ENCODE peak calls at places on chromosomes 12 and 14, in nine cellular contexts. One of them, this sample, is unnamed.

GRCh38 chr12:72570601-72571000 is 298.4 kb downstream of the TRHDE start:
- DNase-seq in A549: peak; percentile 36
- DNase-seq in glutamatergic neuron: peak; percentile 60
- DNase-seq in AG04449: no peak
- DNase-seq in fibroblast of pulmonary artery: no peak
- DNase-seq in lung: no peak
- DNase-seq in choroid plexus epithelial cell: no peak
- DNase-seq in AG04450: no peak
- DNase-seq in nephron progenitor cell: peak; percentile 28
- DNase-seq in this sample: no peak

GRCh38 chr14:72243894-72244293 is 311.7 kb downstream of the RGS6 start:
- DNase-seq in A549: no peak
- DNase-seq in glutamatergic neuron: no peak
- DNase-seq in AG04449: no peak
- DNase-seq in fibroblast of pulmonary artery: no peak
- DNase-seq in lung: no peak
- DNase-seq in choroid plexus epithelial cell: no peak
- DNase-seq in AG04450: no peak
- DNase-seq in nephron progenitor cell: no peak
- DNase-seq in this sample: no peak

GRCh38 chr14:49984419-49984818 is 91.5 kb downstream of the ARF6 start:
- DNase-seq in A549: no peak
- DNase-seq in glutamatergic neuron: no peak
- DNase-seq in AG04449: no peak
- DNase-seq in fibroblast of pulmonary artery: no peak
- DNase-seq in lung: no peak
- DNase-seq in choroid plexus epithelial cell: peak; percentile 67
- DNase-seq in AG04450: no peak
- DNase-seq in nephron progenitor cell: no peak
- DNase-seq in this sample: no peak

GRCh38 chr12:26822051-26822450 is 10.9 kb downstream of the ITPR2 start:
- DNase-seq in A549: no peak
- DNase-seq in glutamatergic neuron: no peak
- DNase-seq in AG04449: no peak
- DNase-seq in fibroblast of pulmonary artery: no peak
- DNase-seq in lung: no peak
- DNase-seq in choroid plexus epithelial cell: no peak
- DNase-seq in AG04450: no peak
- DNase-seq in nephron progenitor cell: no peak
- DNase-seq in this sample: no peak

GRCh38 chr12:108701779-108702435 is 29.4 kb downstream of the CORO1C start:
- DNase-seq in A549: no peak
- DNase-seq in glutamatergic neuron: no peak
- DNase-seq in AG04449: no peak
- DNase-seq in fibroblast of pulmonary artery: peak; percentile 79
- DNase-seq in lung: no peak
- DNase-seq in choroid plexus epithelial cell: peak; percentile 85
- DNase-seq in AG04450: no peak
- DNase-seq in nephron progenitor cell: no peak
- DNase-seq in this sample: peak; percentile 19

GRCh38 chr12:113247123-113248045 is 26.1 kb downstream of the TPCN1 start:
- DNase-seq in A549: no peak
- DNase-seq in glutamatergic neuron: no peak
- DNase-seq in AG04449: no peak
- DNase-seq in fibroblast of pulmonary artery: no peak
- DNase-seq in lung: no peak
- DNase-seq in choroid plexus epithelial cell: peak; percentile 49
- DNase-seq in AG04450: no peak
- DNase-seq in nephron progenitor cell: no peak
- DNase-seq in this sample: no peak

GRCh38 chr14:99132821-99133562 is 139.0 kb downstream of the BCL11B start:
- DNase-seq in A549: no peak
- DNase-seq in glutamatergic neuron: no peak
- DNase-seq in AG04449: no peak
- DNase-seq in fibroblast of pulmonary artery: no peak
- DNase-seq in lung: peak; percentile 13
- DNase-seq in choroid plexus epithelial cell: no peak
- DNase-seq in AG04450: no peak
- DNase-seq in nephron progenitor cell: no peak
- DNase-seq in this sample: no peak

GRCh38 chr12:74945771-74946198 is 263.9 kb downstream of the KCNC2 start:
- DNase-seq in A549: peak; percentile 73
- DNase-seq in glutamatergic neuron: no peak
- DNase-seq in AG04449: no peak
- DNase-seq in fibroblast of pulmonary artery: no peak
- DNase-seq in lung: no peak
- DNase-seq in choroid plexus epithelial cell: no peak
- DNase-seq in AG04450: no peak
- DNase-seq in nephron progenitor cell: no peak
- DNase-seq in this sample: no peak

GRCh38 chr12:6425588-6426531 is 18.9 kb upstream of the CD27 start:
- DNase-seq in A549: peak; percentile 40
- DNase-seq in glutamatergic neuron: no peak
- DNase-seq in AG04449: no peak
- DNase-seq in fibroblast of pulmonary artery: no peak
- DNase-seq in lung: no peak
- DNase-seq in choroid plexus epithelial cell: no peak
- DNase-seq in AG04450: no peak
- DNase-seq in nephron progenitor cell: no peak
- DNase-seq in this sample: no peak

GRCh38 chr12:112868459-112869041 is 38.2 kb upstream of the OAS1 start:
- DNase-seq in A549: no peak
- DNase-seq in glutamatergic neuron: no peak
- DNase-seq in AG04449: no peak
- DNase-seq in fibroblast of pulmonary artery: no peak
- DNase-seq in lung: no peak
- DNase-seq in choroid plexus epithelial cell: no peak
- DNase-seq in AG04450: no peak
- DNase-seq in nephron progenitor cell: peak; percentile 26
- DNase-seq in this sample: peak; percentile 45

GRCh38 chr12:72011374-72011773 is 72.7 kb downstream of the TPH2 start:
- DNase-seq in A549: no peak
- DNase-seq in glutamatergic neuron: no peak
- DNase-seq in AG04449: no peak
- DNase-seq in fibroblast of pulmonary artery: peak; percentile 11
- DNase-seq in lung: no peak
- DNase-seq in choroid plexus epithelial cell: peak; percentile 32
- DNase-seq in AG04450: no peak
- DNase-seq in nephron progenitor cell: no peak
- DNase-seq in this sample: peak; percentile 9

GRCh38 chr14:24083462-24083861 is 10.6 kb upstream of the PCK2 start:
- DNase-seq in A549: no peak
- DNase-seq in glutamatergic neuron: no peak
- DNase-seq in AG04449: no peak
- DNase-seq in fibroblast of pulmonary artery: no peak
- DNase-seq in lung: no peak
- DNase-seq in choroid plexus epithelial cell: no peak
- DNase-seq in AG04450: no peak
- DNase-seq in nephron progenitor cell: no peak
- DNase-seq in this sample: no peak

GRCh38 chr12:89369166-89369565 is 16.9 kb upstream of the DUSP6 start:
- DNase-seq in A549: no peak
- DNase-seq in glutamatergic neuron: no peak
- DNase-seq in AG04449: no peak
- DNase-seq in fibroblast of pulmonary artery: no peak
- DNase-seq in lung: no peak
- DNase-seq in choroid plexus epithelial cell: no peak
- DNase-seq in AG04450: no peak
- DNase-seq in nephron progenitor cell: no peak
- DNase-seq in this sample: no peak

GRCh38 chr14:101945171-101945570 is 19.2 kb upstream of the DYNC1H1 start:
- DNase-seq in A549: no peak
- DNase-seq in glutamatergic neuron: no peak
- DNase-seq in AG04449: no peak
- DNase-seq in fibroblast of pulmonary artery: no peak
- DNase-seq in lung: no peak
- DNase-seq in choroid plexus epithelial cell: no peak
- DNase-seq in AG04450: no peak
- DNase-seq in nephron progenitor cell: no peak
- DNase-seq in this sample: no peak

GRCh38 chr12:55727643-55728184 is 1.1 kb downstream of the CD63 start:
- DNase-seq in A549: peak; percentile 41
- DNase-seq in glutamatergic neuron: no peak
- DNase-seq in AG04449: no peak
- DNase-seq in fibroblast of pulmonary artery: peak; percentile 69
- DNase-seq in lung: peak; percentile 81
- DNase-seq in choroid plexus epithelial cell: peak; percentile 65
- DNase-seq in AG04450: no peak
- DNase-seq in nephron progenitor cell: no peak
- DNase-seq in this sample: peak; percentile 43

GRCh38 chr12:24728366-24728765 is 220.5 kb downstream of the BCAT1 start:
- DNase-seq in A549: peak; percentile 14
- DNase-seq in glutamatergic neuron: no peak
- DNase-seq in AG04449: no peak
- DNase-seq in fibroblast of pulmonary artery: peak; percentile 60
- DNase-seq in lung: no peak
- DNase-seq in choroid plexus epithelial cell: peak; percentile 78
- DNase-seq in AG04450: no peak
- DNase-seq in nephron progenitor cell: no peak
- DNase-seq in this sample: peak; percentile 45

GRCh38 chr12:113081785-113082296 is 25.3 kb downstream of the DTX1 start:
- DNase-seq in A549: no peak
- DNase-seq in glutamatergic neuron: no peak
- DNase-seq in AG04449: no peak
- DNase-seq in fibroblast of pulmonary artery: no peak
- DNase-seq in lung: no peak
- DNase-seq in choroid plexus epithelial cell: no peak
- DNase-seq in AG04450: no peak
- DNase-seq in nephron progenitor cell: no peak
- DNase-seq in this sample: no peak

GRCh38 chr14:34826661-34827060 is 48.5 kb downstream of the BAZ1A start:
- DNase-seq in A549: no peak
- DNase-seq in glutamatergic neuron: no peak
- DNase-seq in AG04449: no peak
- DNase-seq in fibroblast of pulmonary artery: peak; percentile 21
- DNase-seq in lung: no peak
- DNase-seq in choroid plexus epithelial cell: peak; percentile 35
- DNase-seq in AG04450: no peak
- DNase-seq in nephron progenitor cell: no peak
- DNase-seq in this sample: peak; percentile 38

GRCh38 chr12:105931762-105932587 is 206.8 kb downstream of the NUAK1 start:
- DNase-seq in A549: no peak
- DNase-seq in glutamatergic neuron: no peak
- DNase-seq in AG04449: no peak
- DNase-seq in fibroblast of pulmonary artery: no peak
- DNase-seq in lung: no peak
- DNase-seq in choroid plexus epithelial cell: no peak
- DNase-seq in AG04450: no peak
- DNase-seq in nephron progenitor cell: no peak
- DNase-seq in this sample: no peak

GRCh38 chr14:26707234-26707633 is 109.4 kb upstream of the NOVA1 start:
- DNase-seq in A549: no peak
- DNase-seq in glutamatergic neuron: no peak
- DNase-seq in AG04449: no peak
- DNase-seq in fibroblast of pulmonary artery: peak; percentile 87
- DNase-seq in lung: no peak
- DNase-seq in choroid plexus epithelial cell: no peak
- DNase-seq in AG04450: no peak
- DNase-seq in nephron progenitor cell: no peak
- DNase-seq in this sample: no peak
- TF ChIP-seq CTCF in A549: no peak
- TF ChIP-seq CTCF in glutamatergic neuron: no peak
- TF ChIP-seq CTCF in AG04449: no peak
- TF ChIP-seq CTCF in fibroblast of pulmonary artery: no peak
- TF ChIP-seq CTCF in lung: no peak
- TF ChIP-seq CTCF in choroid plexus epithelial cell: no peak
- TF ChIP-seq CTCF in AG04450: no peak
- TF ChIP-seq CTCF in nephron progenitor cell: no peak
- TF ChIP-seq CTCF in this sample: no peak

GRCh38 chr12:114674201-114675047 is 9.6 kb downstream of the TBX3 start:
- DNase-seq in A549: no peak
- DNase-seq in glutamatergic neuron: no peak
- DNase-seq in AG04449: no peak
- DNase-seq in fibroblast of pulmonary artery: no peak
- DNase-seq in lung: no peak
- DNase-seq in choroid plexus epithelial cell: no peak
- DNase-seq in AG04450: no peak
- DNase-seq in nephron progenitor cell: peak; percentile 27
- DNase-seq in this sample: no peak
- TF ChIP-seq CTCF in A549: no peak
- TF ChIP-seq CTCF in glutamatergic neuron: no peak
- TF ChIP-seq CTCF in AG04449: no peak
- TF ChIP-seq CTCF in fibroblast of pulmonary artery: no peak
- TF ChIP-seq CTCF in lung: no peak
- TF ChIP-seq CTCF in choroid plexus epithelial cell: no peak
- TF ChIP-seq CTCF in AG04450: peak; percentile 2
- TF ChIP-seq CTCF in nephron progenitor cell: no peak
- TF ChIP-seq CTCF in this sample: no peak

GRCh38 chr12:51517800-51518199 is 73.2 kb upstream of the SCN8A start:
- DNase-seq in A549: no peak
- DNase-seq in glutamatergic neuron: no peak
- DNase-seq in AG04449: no peak
- DNase-seq in fibroblast of pulmonary artery: peak; percentile 6
- DNase-seq in lung: no peak
- DNase-seq in choroid plexus epithelial cell: no peak
- DNase-seq in AG04450: no peak
- DNase-seq in nephron progenitor cell: no peak
- DNase-seq in this sample: no peak
- TF ChIP-seq CTCF in A549: no peak
- TF ChIP-seq CTCF in glutamatergic neuron: no peak
- TF ChIP-seq CTCF in AG04449: no peak
- TF ChIP-seq CTCF in fibroblast of pulmonary artery: peak; percentile 11
- TF ChIP-seq CTCF in lung: no peak
- TF ChIP-seq CTCF in choroid plexus epithelial cell: peak; percentile 36
- TF ChIP-seq CTCF in AG04450: peak; percentile 9
- TF ChIP-seq CTCF in nephron progenitor cell: no peak
- TF ChIP-seq CTCF in this sample: no peak

GRCh38 chr14:75155159-75155558 is 21.3 kb downstream of the TMED10 start:
- DNase-seq in A549: no peak
- DNase-seq in glutamatergic neuron: no peak
- DNase-seq in AG04449: no peak
- DNase-seq in fibroblast of pulmonary artery: no peak
- DNase-seq in lung: no peak
- DNase-seq in choroid plexus epithelial cell: no peak
- DNase-seq in AG04450: no peak
- DNase-seq in nephron progenitor cell: no peak
- DNase-seq in this sample: no peak

GRCh38 chr14:75147423-75148071 is 20.7 kb upstream of the NEK9 start:
- DNase-seq in A549: peak; percentile 31
- DNase-seq in glutamatergic neuron: peak; percentile 29
- DNase-seq in AG04449: no peak
- DNase-seq in fibroblast of pulmonary artery: peak; percentile 98
- DNase-seq in lung: peak; percentile 68
- DNase-seq in choroid plexus epithelial cell: peak; percentile 99
- DNase-seq in AG04450: no peak
- DNase-seq in nephron progenitor cell: peak; percentile 35
- DNase-seq in this sample: peak; percentile 38

GRCh38 chr14:75144944-75145343 is 18.1 kb upstream of the NEK9 start:
- DNase-seq in A549: no peak
- DNase-seq in glutamatergic neuron: no peak
- DNase-seq in AG04449: no peak
- DNase-seq in fibroblast of pulmonary artery: peak; percentile 51
- DNase-seq in lung: peak; percentile 31
- DNase-seq in choroid plexus epithelial cell: peak; percentile 79
- DNase-seq in AG04450: no peak
- DNase-seq in nephron progenitor cell: no peak
- DNase-seq in this sample: no peak

GRCh38 chr14:75153295-75153694 is 23.1 kb downstream of the TMED10 start:
- DNase-seq in A549: no peak
- DNase-seq in glutamatergic neuron: no peak
- DNase-seq in AG04449: no peak
- DNase-seq in fibroblast of pulmonary artery: no peak
- DNase-seq in lung: no peak
- DNase-seq in choroid plexus epithelial cell: no peak
- DNase-seq in AG04450: no peak
- DNase-seq in nephron progenitor cell: no peak
- DNase-seq in this sample: no peak

GRCh38 chr14:75150150-75150549 is 23.3 kb upstream of the NEK9 start:
- DNase-seq in A549: peak; percentile 24
- DNase-seq in glutamatergic neuron: no peak
- DNase-seq in AG04449: no peak
- DNase-seq in fibroblast of pulmonary artery: peak; percentile 64
- DNase-seq in lung: no peak
- DNase-seq in choroid plexus epithelial cell: no peak
- DNase-seq in AG04450: no peak
- DNase-seq in nephron progenitor cell: no peak
- DNase-seq in this sample: peak; percentile 68
- TF ChIP-seq CTCF in A549: no peak
- TF ChIP-seq CTCF in glutamatergic neuron: no peak
- TF ChIP-seq CTCF in AG04449: no peak
- TF ChIP-seq CTCF in fibroblast of pulmonary artery: no peak
- TF ChIP-seq CTCF in lung: no peak
- TF ChIP-seq CTCF in choroid plexus epithelial cell: no peak
- TF ChIP-seq CTCF in AG04450: no peak
- TF ChIP-seq CTCF in nephron progenitor cell: no peak
- TF ChIP-seq CTCF in this sample: no peak

This sample was measured in MCF 10A.